ENCODE peak calls at places on chromosomes 7 and 10, in five cellular contexts. Y, H, V, C and E are unnamed samples.

GRCh38 chr7:110531186-110531585 is 559.7 kb upstream of the LRRN3 start:
- DNase-seq in C (no peak), Y (no peak), H (no peak), V (no peak), E (no peak)

GRCh38 chr10:15254808-15255655 is 86.5 kb upstream of the NMT2 start:
- DNase-seq in C (no peak), Y (no peak), V (no peak), H (no peak), E (no peak)

GRCh38 chr7:137316643-137317042 is 26.9 kb downstream of the PTN start:
- DNase-seq in H (no peak), Y (no peak), C (no peak), V (no peak), E (no peak)

GRCh38 chr7:133561361-133561760 is 308.5 kb downstream of the EXOC4 start:
- DNase-seq in C (no peak), H (no peak), V (no peak), Y (no peak), E (no peak)

GRCh38 chr7:149856-150636 is 42.3 kb upstream of the FAM20C start:
- DNase-seq in H (no peak), Y (no peak), C (peak), V (peak), E (no peak)

GRCh38 chr7:49866076-49866735 is 92.8 kb downstream of the VWC2 start:
- DNase-seq in C (no peak), V (no peak), Y (no peak), H (no peak), E (no peak)

GRCh38 chr10:21528452-21529235 is 3.2 kb upstream of the SKIDA1 start:
- DNase-seq in Y (peak), H (no peak), V (no peak), C (peak), E (no peak)

GRCh38 chr10:42991442-42992098 is 85.3 kb upstream of the RET start:
- DNase-seq in C (no peak), V (no peak), H (no peak), Y (no peak), E (no peak)

GRCh38 chr7:49229246-49229645 is 304.9 kb downstream of the CDC14C start:
- DNase-seq in Y (no peak), H (no peak), C (no peak), V (no peak), E (no peak)

GRCh38 chr10:87661861-87662785 is 2.4 kb downstream of the PAPSS2 start:
- DNase-seq in H (no peak), C (no peak), V (no peak), Y (no peak), E (no peak)

GRCh38 chr7:98212532-98213041 is 1.3 kb downstream of the BHLHA15 start:
- DNase-seq in V (no peak), Y (no peak), H (no peak), C (no peak), E (no peak)